ENCODE peak calls at places on chromosomes 11 and 22, in four cellular contexts. Q is right lobe of liver, T is breast epithelium, S is gastrocnemius medialis. W is an unnamed sample.

GRCh38 chr11:64249563-64250405 is 1.5 kb upstream of the PLCB3 start:
- DNase-seq in Q (no peak), T (no peak), S (no peak), W (no peak)

GRCh38 chr22:37742374-37743092 is 45.7 kb downstream of the TRIOBP start:
- DNase-seq in Q (no peak), T (no peak), S (peak; percentile 52), W (no peak)

GRCh38 chr11:86069408-86070086 is 663 bp upstream of the PICALM start:
- DNase-seq in Q (no peak), T (peak; percentile 46), S (peak; percentile 38), W (no peak)

GRCh38 chr22:39907605-39908097 is 6.8 kb downstream of the GRAP2 start:
- DNase-seq in Q (no peak), T (no peak), S (no peak), W (no peak)

GRCh38 chr22:27267145-27267544 is 534.4 kb downstream of the MN1 start:
- DNase-seq in Q (no peak), T (no peak), S (no peak), W (no peak)

GRCh38 chr11:11620966-11621880 is 582 bp downstream of the GALNT18 start:
- DNase-seq in Q (peak; percentile 58), T (no peak), S (peak; percentile 14), W (no peak)

GRCh38 chr11:103326070-103326794 is 217.0 kb downstream of the DYNC2H1 start:
- DNase-seq in Q (no peak), T (no peak), S (no peak), W (no peak)

GRCh38 chr11:17827006-17827405 is 92.4 kb downstream of the KCNC1 start:
- DNase-seq in Q (no peak), T (no peak), S (no peak), W (no peak)

GRCh38 chr11:45674481-45675190 is 9.2 kb upstream of the CHST1 start:
- DNase-seq in Q (no peak), T (no peak), S (no peak), W (no peak)

GRCh38 chr11:102464859-102465500 is 12.4 kb upstream of the TMEM123 start:
- DNase-seq in Q (no peak), T (no peak), S (no peak), W (no peak)

GRCh38 chr22:41517172-41518047 is 26.9 kb downstream of the POLR3H start:
- DNase-seq in Q (no peak), T (peak; percentile 75), S (peak; percentile 79), W (peak; percentile 32)

GRCh38 chr22:25202290-25202921 is 2.7 kb downstream of the CRYBB3 start:
- DNase-seq in Q (peak; percentile 39), T (no peak), S (peak; percentile 37), W (peak; percentile 38)

GRCh38 chr11:102241026-102241425 is 76.3 kb upstream of the BIRC3 start:
- DNase-seq in Q (no peak), T (no peak), S (no peak), W (no peak)

GRCh38 chr11:57421066-57421465 is 5.9 kb downstream of the SLC43A3 start:
- DNase-seq in Q (no peak), T (no peak), S (no peak), W (no peak)

GRCh38 chr22:44473580-44473979 is 24.5 kb downstream of the RTL6 start:
- DNase-seq in Q (no peak), T (no peak), S (no peak), W (no peak)

GRCh38 chr22:28883917-28884753 is 763 bp downstream of the ZNRF3 start:
- DNase-seq in Q (peak; percentile 54), T (peak; percentile 44), S (peak; percentile 33), W (peak; percentile 5)

GRCh38 chr11:121082670-121083069 is 18.4 kb upstream of the TECTA start:
- DNase-seq in Q (no peak), T (no peak), S (no peak), W (no peak)

GRCh38 chr22:22404598-22405284 is 103.8 kb downstream of the ZNF280B start:
- DNase-seq in Q (no peak), T (no peak), S (no peak), W (no peak)

GRCh38 chr22:27438271-27438980 is 363.1 kb downstream of the MN1 start:
- DNase-seq in Q (no peak), T (no peak), S (no peak), W (no peak)

GRCh38 chr11:15654397-15654915 is 539.7 kb downstream of the INSC start:
- DNase-seq in Q (peak; percentile 46), T (no peak), S (no peak), W (no peak)

GRCh38 chr11:36148701-36149100 is 140.5 kb downstream of the COMMD9 start:
- DNase-seq in Q (no peak), T (no peak), S (no peak), W (no peak)

DNA sequence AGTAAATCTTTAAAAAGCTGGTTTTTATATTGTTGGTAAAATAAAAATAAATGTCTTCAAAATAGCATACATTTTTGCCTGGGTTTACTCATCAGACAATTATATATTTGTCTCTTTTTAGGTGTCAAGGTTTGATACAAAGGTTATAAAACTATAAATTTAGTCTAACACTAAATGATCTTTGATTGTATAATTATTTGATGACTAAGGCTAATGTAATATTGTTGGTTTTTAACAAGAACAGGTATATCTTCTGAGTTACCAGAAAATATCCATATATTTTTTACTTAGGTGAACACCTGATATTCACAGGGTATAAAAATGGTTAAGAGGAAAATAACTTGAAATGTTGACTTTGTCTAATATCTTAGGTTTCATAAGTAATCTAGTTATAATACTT is 104.3 kb downstream of the KIF18A start:
- DNase-seq in Q (no peak), T (no peak), S (no peak), W (no peak)
- H3K9me3 ChIP-seq in Q (no peaks in the 10 kb centered on the region), T (peaks cover 53% of the 10 kb centered on the region), S (no peaks in the 10 kb centered on the region), W (peaks cover 23% of the 10 kb centered on the region)

GRCh38 chr11:75349540-75350116 is 1.8 kb downstream of the ARRB1 start:
- DNase-seq in Q (peak; percentile 62), T (no peak), S (peak; percentile 35), W (no peak)
- H3K27ac ChIP-seq in Q (peak overlapping the region; percentile 89), T (peak overlapping the region; percentile 91), S (peak overlapping the region; percentile 86), W (peak overlapping the region; percentile 80)

GRCh38 chr11:126834573-126834972 is 166.0 kb downstream of the KIRREL3 start:
- DNase-seq in Q (no peak), T (no peak), S (no peak), W (no peak)
- H3K9me3 ChIP-seq in Q (no peaks in the 10 kb centered on the region), T (no peaks in the 10 kb centered on the region), S (no peaks in the 10 kb centered on the region), W (no peaks in the 10 kb centered on the region)

DNA sequence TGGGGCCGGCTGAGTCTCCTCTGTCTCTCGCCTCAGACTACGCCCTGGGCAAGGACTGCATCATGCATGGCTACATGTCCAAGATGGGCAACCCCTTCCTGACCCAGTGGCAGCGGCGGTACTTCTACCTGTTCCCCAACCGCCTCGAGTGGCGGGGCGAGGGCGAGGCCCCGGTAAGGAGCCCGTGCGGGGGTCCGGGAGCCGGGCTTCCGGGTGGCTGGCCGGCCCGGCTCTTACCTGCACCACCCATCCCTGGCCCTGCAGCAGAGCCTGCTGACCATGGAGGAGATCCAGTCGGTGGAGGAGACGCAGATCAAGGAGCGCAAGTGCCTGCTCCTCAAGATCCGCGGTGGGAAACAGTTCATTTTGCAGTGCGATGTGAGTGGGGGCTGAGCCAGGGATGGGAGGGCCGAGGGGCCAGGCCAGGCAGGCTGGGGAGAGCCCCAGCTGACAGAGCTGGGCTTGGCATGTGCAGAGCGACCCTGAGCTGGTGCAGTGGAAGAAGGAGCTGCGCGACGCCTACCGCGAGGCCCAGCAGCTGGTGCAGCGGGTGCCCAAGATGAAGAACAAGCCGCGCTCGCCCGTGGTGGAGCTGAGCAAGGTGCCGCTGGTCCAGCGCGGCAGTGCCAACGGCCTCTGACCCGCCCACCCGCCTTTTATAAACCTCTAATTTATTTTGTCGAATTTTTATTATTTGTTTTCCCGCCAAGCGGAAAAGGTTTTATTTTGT is 4.1 kb upstream of the ANKRD13D start:
- DNase-seq in Q (peak; percentile 30), T (no peak), S (no peak), W (no peak)
- H3K27ac ChIP-seq in Q (peak overlapping the region; percentile 72), T (no peak overlapping the region), S (no peak overlapping the region), W (peak overlapping the region; percentile 35)

DNA sequence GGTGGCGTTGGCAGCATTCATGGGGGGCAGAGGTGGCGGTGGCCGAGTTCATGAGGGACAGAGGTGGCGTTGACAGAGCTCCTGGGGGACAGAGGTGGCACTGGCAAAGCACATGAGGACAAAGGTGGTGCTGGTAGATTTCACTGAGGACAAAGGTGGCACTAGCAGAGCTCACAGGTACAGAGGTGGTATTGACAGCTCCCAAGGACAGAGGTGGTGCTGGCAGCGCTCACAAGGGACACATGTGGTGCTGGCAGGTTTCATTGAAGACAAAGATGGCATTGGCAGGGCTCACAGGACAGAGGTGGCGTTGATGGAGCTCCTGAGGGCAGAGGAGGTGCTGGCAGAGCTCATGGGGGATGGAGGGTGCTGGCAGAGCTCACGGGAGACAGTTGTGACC is 425.4 kb downstream of the CTTN start:
- DNase-seq in Q (no peak), T (no peak), S (no peak), W (no peak)
- H3K9me3 ChIP-seq in Q (no peaks in the 10 kb centered on the region), T (no peaks in the 10 kb centered on the region), S (no peaks in the 10 kb centered on the region), W (no peaks in the 10 kb centered on the region)

DNA sequence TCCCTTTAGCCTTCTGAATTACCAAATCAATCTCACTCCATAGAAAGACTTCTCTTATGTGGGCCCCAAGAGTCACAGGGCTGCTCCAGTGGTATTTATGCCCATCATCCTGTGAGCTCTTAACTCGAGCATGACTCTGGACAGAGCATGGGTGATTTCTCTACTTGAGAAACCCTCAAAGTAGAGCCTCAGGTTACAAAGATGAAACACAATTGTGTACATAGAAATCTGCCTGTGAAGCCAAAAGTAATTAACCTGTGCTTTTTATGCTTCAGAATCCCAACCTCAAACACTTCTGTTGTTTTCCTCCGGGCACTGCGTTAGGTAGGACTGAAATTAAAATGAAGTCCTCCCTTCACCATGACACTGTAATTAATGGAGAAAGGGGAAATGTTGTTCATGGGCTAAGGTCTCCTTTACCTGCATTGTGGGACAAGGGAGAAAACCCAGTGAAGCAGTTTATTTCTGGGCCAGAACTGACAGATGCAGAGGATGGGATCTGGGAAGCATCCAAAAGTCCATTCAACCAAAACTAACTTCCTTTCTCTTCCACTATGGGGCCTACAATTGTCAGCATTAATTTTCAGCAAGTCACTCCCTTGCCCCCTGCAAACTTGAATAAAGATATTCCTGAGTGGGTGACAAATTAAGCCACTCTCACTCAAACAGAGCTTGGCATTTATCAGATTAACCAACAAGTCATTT is 24.1 kb upstream of the POU2AF1 start:
- DNase-seq in Q (no peak), T (no peak), S (no peak), W (no peak)
- H3K27ac ChIP-seq in Q (no peak overlapping the region), T (no peak overlapping the region), S (no peak overlapping the region), W (no peak overlapping the region)

W was measured in CD4-positive, alpha-beta T cell.